ENCODE peak calls at places on chromosomes 16 and 17, in six cellular contexts. R is CD8-positive, alpha-beta T cell; N is astrocyte of the spinal cord; G is glutamatergic neuron; V is left ventricle myocardium inferior; P is epithelial cell of esophagus. T is an unnamed sample.

GRCh38 chr17:72863511-72864175 is 228.8 kb downstream of the SLC39A11 start:
- DNase-seq in R (no peak), N (no peak), G (peak; percentile 24), V (no peak), P (no peak), T (no peak)

GRCh38 chr16:73047536-73048291 is at the start of gene ZFHX3:
- DNase-seq in R (peak; percentile 30), N (peak; percentile 70), G (peak; percentile 70), V (peak; percentile 79), P (peak; percentile 51), T (peak; percentile 55)

GRCh38 chr17:917391-917811 is 62.2 kb downstream of the NXN start:
- DNase-seq in R (no peak), N (no peak), G (no peak), V (no peak), P (no peak), T (no peak)

GRCh38 chr16:57637020-57637419 is 8.6 kb downstream of the ADGRG1 start:
- DNase-seq in R (no peak), N (no peak), G (no peak), V (no peak), P (no peak), T (peak; percentile 45)

GRCh38 chr16:53159781-53160436 is 105.1 kb downstream of the CHD9 start:
- DNase-seq in R (no peak), N (peak; percentile 61), G (no peak), V (no peak), P (peak; percentile 63), T (peak; percentile 80)

GRCh38 chr17:31394544-31394943 is 3.1 kb downstream of the RAB11FIP4 start:
- DNase-seq in R (peak; percentile 37), N (peak; percentile 73), G (no peak), V (peak; percentile 58), P (peak; percentile 68), T (peak; percentile 89)

GRCh38 chr16:87203060-87203656 is 114.0 kb downstream of the C16orf95 start:
- DNase-seq in R (peak; percentile 36), N (peak; percentile 88), G (peak; percentile 86), V (peak; percentile 51), P (peak; percentile 56), T (peak; percentile 98)

GRCh38 chr16:4350365-4350786 is 745 bp downstream of the PAM16 start:
- DNase-seq in R (no peak), N (no peak), G (no peak), V (no peak), P (no peak), T (no peak)

GRCh38 chr16:595094-595528 is 5.2 kb downstream of the RAB40C start:
- DNase-seq in R (no peak), N (no peak), G (no peak), V (no peak), P (no peak), T (no peak)

GRCh38 chr17:38922538-38923291 is 2.7 kb upstream of the LASP1NB start:
- DNase-seq in R (no peak), N (peak; percentile 74), G (no peak), V (no peak), P (peak; percentile 33), T (peak; percentile 88)

GRCh38 chr16:58105619-58106018 is 23.6 kb downstream of the CFAP20 start:
- DNase-seq in R (no peak), N (no peak), G (no peak), V (no peak), P (no peak), T (no peak)

GRCh38 chr17:77572851-77573250 is 385.7 kb upstream of the TNRC6C start:
- DNase-seq in R (no peak), N (no peak), G (no peak), V (no peak), P (no peak), T (no peak)

GRCh38 chr16:69930117-69930776 is 20.9 kb upstream of the CLEC18A start:
- DNase-seq in R (peak; percentile 30), N (peak; percentile 49), G (no peak), V (peak; percentile 32), P (peak; percentile 59), T (peak; percentile 72)

GRCh38 chr17:61160789-61161440 is 238.7 kb upstream of the TBX2 start:
- DNase-seq in R (no peak), N (no peak), G (no peak), V (no peak), P (no peak), T (no peak)

GRCh38 chr17:61159415-61159814 is 240.2 kb upstream of the TBX2 start:
- DNase-seq in R (no peak), N (peak; percentile 8), G (no peak), V (no peak), P (no peak), T (peak; percentile 41)

GRCh38 chr17:61155590-61156181 is 244.0 kb upstream of the TBX2 start:
- DNase-seq in R (no peak), N (no peak), G (no peak), V (no peak), P (no peak), T (no peak)

GRCh38 chr17:61158372-61158771 is 241.3 kb upstream of the TBX2 start:
- DNase-seq in R (no peak), N (no peak), G (no peak), V (no peak), P (no peak), T (no peak)

DNA sequence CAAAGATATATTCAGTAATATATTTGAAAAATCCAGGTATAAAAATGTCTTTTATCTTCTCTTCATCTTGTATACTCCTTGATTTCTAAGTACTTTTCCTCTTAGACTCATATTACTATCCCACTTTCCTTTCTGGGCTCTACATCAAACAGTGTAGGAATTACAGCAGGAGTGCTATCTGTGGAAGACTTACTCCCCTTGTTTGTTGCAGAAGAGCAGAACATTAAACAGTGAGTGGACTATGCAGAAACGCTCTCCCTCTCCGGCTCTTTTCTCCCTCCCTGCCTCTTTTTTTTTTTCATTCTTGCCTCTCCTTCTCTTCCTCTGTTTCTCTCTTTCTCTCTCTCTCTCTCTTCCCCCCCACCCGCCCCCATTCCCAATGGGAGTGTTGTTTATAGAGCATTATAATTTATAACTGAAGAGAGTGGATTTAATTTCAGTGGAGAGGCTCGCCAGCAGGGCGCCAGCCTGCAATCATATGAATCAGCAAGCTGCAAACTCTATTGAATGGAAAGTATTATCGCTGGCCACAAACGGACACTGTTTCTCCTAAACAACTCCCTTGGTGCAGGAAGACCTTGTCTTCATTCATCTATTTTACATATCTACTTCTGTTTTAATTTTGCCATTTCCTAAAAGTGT is 242.3 kb upstream of the TBX2 start:
- DNase-seq in R (no peak), N (peak; percentile 62), G (no peak), V (no peak), P (peak; percentile 9), T (peak; percentile 75)
- TF ChIP-seq CTCF in R (no peak), N (peak; percentile 12), G (no peak), V (no peak), P (no peak), T (peak; percentile 45)

GRCh38 chr17:80857721-80858171 is 133.9 kb upstream of the CHMP6 start:
- DNase-seq in R (no peak), N (no peak), G (no peak), V (no peak), P (no peak), T (no peak)

GRCh38 chr17:80860101-80860671 is 131.5 kb upstream of the CHMP6 start:
- DNase-seq in R (no peak), N (no peak), G (no peak), V (no peak), P (no peak), T (no peak)

GRCh38 chr17:80860703-80861359 is 130.8 kb upstream of the CHMP6 start:
- DNase-seq in R (no peak), N (no peak), G (no peak), V (no peak), P (no peak), T (no peak)

GRCh38 chr17:80858301-80859003 is 133.2 kb upstream of the CHMP6 start:
- DNase-seq in R (no peak), N (no peak), G (no peak), V (no peak), P (no peak), T (no peak)

DNA sequence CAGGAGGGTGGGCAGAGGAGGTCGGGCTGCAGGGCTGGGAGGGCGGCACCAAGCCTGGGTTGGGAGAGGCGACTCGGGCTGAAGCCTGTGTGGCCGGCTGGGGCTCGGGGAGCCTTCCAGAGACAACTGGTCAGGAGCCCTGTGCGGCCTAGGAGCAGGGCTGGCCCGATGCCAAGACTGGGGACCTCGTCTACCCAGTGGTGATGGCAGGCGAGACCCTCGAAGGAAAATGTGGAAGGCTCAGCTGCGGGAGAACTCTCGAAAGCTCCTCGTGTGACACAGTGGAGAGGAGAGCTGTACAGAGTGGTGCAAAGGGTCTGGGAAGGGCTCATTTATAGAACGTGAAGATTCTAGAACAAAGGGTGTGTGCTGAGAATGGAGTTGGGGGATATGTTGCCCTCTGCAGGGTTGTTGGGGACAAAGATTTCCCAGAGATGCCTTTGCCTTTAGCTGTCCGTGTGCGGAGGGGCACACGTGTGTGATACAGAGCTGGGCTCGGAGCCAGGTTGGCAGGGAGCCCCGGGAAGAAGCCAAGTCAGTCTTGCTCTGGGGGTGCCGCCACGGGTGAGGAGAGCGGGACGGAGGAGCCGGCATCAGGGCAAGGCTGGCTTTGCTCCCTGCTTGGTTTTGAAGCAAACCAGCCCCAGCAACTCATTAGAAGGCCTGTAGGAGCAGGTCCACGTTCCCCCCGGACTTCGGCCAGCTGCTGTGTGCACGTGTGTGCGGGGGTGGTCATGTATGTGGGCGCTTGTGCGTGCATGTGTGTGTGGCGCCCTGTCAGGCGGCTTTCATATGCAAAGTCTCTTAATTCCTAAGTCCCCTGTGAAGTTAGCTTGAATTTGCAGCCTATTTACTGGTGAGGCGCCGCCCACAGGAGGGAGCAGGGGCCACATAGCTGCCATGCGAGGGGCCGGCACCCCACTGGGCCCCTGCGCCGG is 132.4 kb upstream of the CHMP6 start:
- DNase-seq in R (no peak), N (peak; percentile 89), G (no peak), V (peak; percentile 69), P (peak; percentile 80), T (peak; percentile 83)
- TF ChIP-seq CTCF in R (no peak), N (peak; percentile 36), G (no peak), V (no peak), P (no peak), T (peak; percentile 37)

GRCh38 chr17:79452706-79453105 is 158.1 kb downstream of the RBFOX3 start:
- DNase-seq in R (no peak), N (no peak), G (no peak), V (no peak), P (no peak), T (no peak)
- TF ChIP-seq CTCF in R (no peak), N (no peak), G (no peak), V (no peak), P (no peak), T (no peak)

GRCh38 chr16:49701867-49702494 is 153.9 kb downstream of the ZNF423 start:
- DNase-seq in R (no peak), N (peak; percentile 72), G (peak; percentile 82), V (peak; percentile 76), P (no peak), T (peak; percentile 64)

GRCh38 chr16:49700928-49701685 is 154.8 kb downstream of the ZNF423 start:
- DNase-seq in R (no peak), N (peak; percentile 30), G (no peak), V (no peak), P (no peak), T (peak; percentile 49)

GRCh38 chr16:49703494-49703893 is 152.4 kb downstream of the ZNF423 start:
- DNase-seq in R (no peak), N (no peak), G (no peak), V (no peak), P (no peak), T (no peak)

GRCh38 chr16:49706620-49707355 is 149.1 kb downstream of the ZNF423 start:
- DNase-seq in R (no peak), N (no peak), G (no peak), V (no peak), P (no peak), T (no peak)

GRCh38 chr16:49704586-49705155 is 151.2 kb downstream of the ZNF423 start:
- DNase-seq in R (no peak), N (no peak), G (no peak), V (no peak), P (no peak), T (peak; percentile 21)
- TF ChIP-seq CTCF in R (no peak), N (no peak), G (no peak), V (no peak), P (no peak), T (peak; percentile 30)

T was measured in choroid plexus epithelial cell.